ENCODE peak calls at places on chromosomes 4 and X, in nine cellular contexts. P is lung; D is fibroblast of lung; U is GM23338; F is epithelial cell of prostate; R is lower lobe of right lung; Q is dorsolateral prefrontal cortex; E is CD4-positive, alpha-beta T cell; J is mammary epithelial cell. G is an unnamed sample.

GRCh38 chr4:14168919-14169318 is 541.4 kb upstream of the BOD1L1 start:
- DNase-seq in P (peak; percentile 46), D (peak; percentile 85), U (no peak), F (peak; percentile 83), R (no peak), Q (no peak), E (no peak), J (peak; percentile 96), G (no peak)

GRCh38 chrX:54181196-54181953 is 1.7 kb downstream of the FAM120C start:
- DNase-seq in P (no peak), D (peak; percentile 76), U (no peak), F (no peak), R (no peak), Q (no peak), E (no peak), J (no peak), G (no peak)

GRCh38 chr4:123419885-123420743 is 23.5 kb downstream of the SPRY1 start:
- DNase-seq in P (no peak), D (no peak), U (no peak), F (no peak), R (no peak), Q (no peak), E (no peak), J (no peak), G (no peak)

GRCh38 chr4:128524311-128524710 is 236.7 kb upstream of the PGRMC2 start:
- DNase-seq in P (peak; percentile 55), D (peak; percentile 96), U (no peak), F (peak; percentile 69), R (peak; percentile 59), Q (no peak), E (no peak), J (peak; percentile 80), G (no peak)

GRCh38 chr4:87913871-87914270 is 61.6 kb upstream of the SPP1 start:
- DNase-seq in P (no peak), D (peak; percentile 29), U (no peak), F (no peak), R (no peak), Q (no peak), E (no peak), J (no peak), G (no peak)

GRCh38 chr4:90419124-90419711 is 292.0 kb downstream of the CCSER1 start:
- DNase-seq in P (no peak), D (peak; percentile 31), U (peak; percentile 67), F (no peak), R (no peak), Q (no peak), E (no peak), J (peak; percentile 38), G (peak; percentile 46)

GRCh38 chr4:168124008-168124641 is 31.8 kb downstream of the ANXA10 start:
- DNase-seq in P (no peak), D (peak; percentile 67), U (no peak), F (peak; percentile 45), R (no peak), Q (no peak), E (no peak), J (peak; percentile 87), G (no peak)

GRCh38 chr4:94175553-94176260 is 32.0 kb upstream of the SMARCAD1 start:
- DNase-seq in P (no peak), D (no peak), U (no peak), F (no peak), R (no peak), Q (no peak), E (no peak), J (no peak), G (no peak)

GRCh38 chrX:139642241-139642927 is 65.6 kb downstream of the MCF2 start:
- DNase-seq in P (no peak), D (peak; percentile 36), U (peak; percentile 38), F (no peak), R (no peak), Q (no peak), E (no peak), J (peak; percentile 6), G (peak; percentile 71)

GRCh38 chr4:21470531-21470930 is 478.0 kb downstream of the KCNIP4 start:
- DNase-seq in P (no peak), D (peak; percentile 65), U (no peak), F (peak; percentile 33), R (no peak), Q (no peak), E (no peak), J (peak; percentile 71), G (peak; percentile 20)

GRCh38 chrX:120517936-120518335 is 42.8 kb downstream of the CUL4B start:
- DNase-seq in P (no peak), D (peak; percentile 85), U (no peak), F (peak; percentile 12), R (no peak), Q (no peak), E (no peak), J (peak; percentile 59), G (no peak)

GRCh38 chr4:80237992-80238391 is 28.5 kb upstream of the FGF5 start:
- DNase-seq in P (no peak), D (peak; percentile 98), U (no peak), F (peak; percentile 89), R (no peak), Q (no peak), E (no peak), J (peak; percentile 96), G (no peak)

GRCh38 chr4:175542787-175543186 is 269.3 kb downstream of the GPM6A start:
- DNase-seq in P (no peak), D (no peak), U (no peak), F (no peak), R (no peak), Q (no peak), E (no peak), J (no peak), G (no peak)

GRCh38 chrX:48806088-48806487 is 4.2 kb downstream of the HDAC6 start:
- DNase-seq in P (no peak), D (no peak), U (no peak), F (no peak), R (no peak), Q (no peak), E (no peak), J (no peak), G (no peak)

GRCh38 chrX:627510-627964 is 3.1 kb upstream of the SHOX start:
- DNase-seq in P (no peak), D (no peak), U (peak; percentile 31), F (no peak), R (no peak), Q (no peak), E (no peak), J (no peak), G (peak; percentile 56)

GRCh38 chrX:39907964-39908616 is 189.7 kb downstream of the BCOR start:
- DNase-seq in P (peak; percentile 74), D (peak; percentile 95), U (no peak), F (no peak), R (peak; percentile 78), Q (no peak), E (no peak), J (peak; percentile 86), G (no peak)

GRCh38 chr4:40059362-40059761 is 2.7 kb downstream of the N4BP2 start:
- DNase-seq in P (no peak), D (no peak), U (peak; percentile 11), F (no peak), R (no peak), Q (no peak), E (no peak), J (no peak), G (no peak)

GRCh38 chr4:40056722-40057539 is at the start of gene N4BP2:
- DNase-seq in P (peak; percentile 89), D (peak; percentile 76), U (peak; percentile 88), F (peak; percentile 31), R (peak; percentile 92), Q (peak; percentile 50), E (peak; percentile 64), J (peak; percentile 76), G (peak; percentile 96)

GRCh38 chr4:40058121-40058520 is 1.5 kb downstream of the N4BP2 start:
- DNase-seq in P (no peak), D (no peak), U (peak; percentile 11), F (no peak), R (no peak), Q (no peak), E (no peak), J (no peak), G (no peak)

GRCh38 chr4:40057540-40058091 is 966 bp downstream of the N4BP2 start:
- DNase-seq in P (peak; percentile 83), D (peak; percentile 97), U (peak; percentile 87), F (peak; percentile 94), R (peak; percentile 70), Q (no peak), E (peak; percentile 45), J (peak; percentile 96), G (peak; percentile 83)

DNA sequence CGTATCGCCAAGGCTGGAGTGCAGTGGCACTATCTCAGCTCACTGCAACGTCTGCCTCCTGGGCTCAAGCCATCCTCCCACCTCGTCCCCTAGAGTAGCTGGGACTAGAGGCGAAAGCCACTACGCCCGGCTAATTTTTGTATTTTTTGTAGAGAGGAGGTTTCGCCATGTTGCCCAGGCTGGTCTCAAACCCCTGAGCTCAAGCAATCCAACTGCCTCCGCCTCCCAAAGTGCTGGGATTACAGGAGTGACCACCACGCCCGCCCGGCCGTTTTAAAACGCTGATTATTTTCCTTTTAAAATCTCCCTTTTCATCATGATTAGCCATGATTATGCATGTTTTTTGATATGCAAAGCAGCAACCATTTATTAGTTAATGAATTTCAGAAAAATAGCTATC is 2.2 kb downstream of the N4BP2 start:
- DNase-seq in P (no peak), D (no peak), U (no peak), F (no peak), R (no peak), Q (no peak), E (no peak), J (no peak), G (no peak)
- H3K27ac ChIP-seq in P (no peak overlapping the region), D (no peak overlapping the region), U (peak overlapping the region; percentile 5), F (no peak overlapping the region), R (no peak overlapping the region), Q (no peak overlapping the region), E (no peak overlapping the region), J (no peak overlapping the region), G (no peak overlapping the region)

GRCh38 chr4:103137446-103137827 is 37.8 kb upstream of the BDH2 start:
- DNase-seq in P (no peak), D (peak; percentile 61), U (no peak), F (peak; percentile 34), R (no peak), Q (no peak), E (no peak), J (peak; percentile 78), G (no peak)
- H3K27ac ChIP-seq in P (no peak overlapping the region), D (no peak overlapping the region), U (no peak overlapping the region), F (peak overlapping the region; percentile 72), R (no peak overlapping the region), Q (no peak overlapping the region), E (no peak overlapping the region), J (peak overlapping the region; percentile 67), G (no peak overlapping the region)

DNA sequence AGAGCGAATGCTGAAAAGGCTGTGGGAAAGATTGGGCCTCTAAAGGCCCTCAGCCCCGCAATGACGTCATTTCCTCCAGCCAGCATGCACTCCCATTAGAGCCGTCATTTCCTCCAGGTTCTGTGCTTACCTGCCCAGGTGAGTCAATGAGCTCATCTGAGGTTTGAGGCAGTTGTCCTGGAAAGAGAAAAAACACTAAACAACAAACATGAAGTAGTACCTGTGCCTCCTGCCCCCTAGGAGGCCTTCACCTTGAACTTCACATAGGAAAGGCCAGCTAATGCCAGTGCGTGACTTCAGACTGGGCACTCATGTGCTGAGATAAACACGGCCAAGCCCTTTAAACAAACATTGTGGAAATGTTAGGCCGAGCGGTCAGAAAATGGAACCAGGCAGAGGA is 55.9 kb downstream of the FHDC1 start:
- DNase-seq in P (no peak), D (no peak), U (no peak), F (peak; percentile 86), R (no peak), Q (no peak), E (no peak), J (peak; percentile 97), G (no peak)
- H3K27ac ChIP-seq in P (no peak overlapping the region), D (no peak overlapping the region), U (no peak overlapping the region), F (peak overlapping the region; percentile 56), R (no peak overlapping the region), Q (no peak overlapping the region), E (no peak overlapping the region), J (peak overlapping the region; percentile 91), G (no peak overlapping the region)

GRCh38 chr4:152045781-152046571 is 285.2 kb upstream of the GATB start:
- DNase-seq in P (peak; percentile 75), D (peak; percentile 61), U (peak; percentile 96), F (no peak), R (peak; percentile 69), Q (no peak), E (no peak), J (no peak), G (peak; percentile 94)
- H3K27ac ChIP-seq in P (peak overlapping the region; percentile 37), D (no peak overlapping the region), U (peak overlapping the region; percentile 51), F (no peak overlapping the region), R (peak overlapping the region; percentile 53), Q (no peak overlapping the region), E (no peak overlapping the region), J (no peak overlapping the region), G (no peak overlapping the region)